ENCODE peak calls at places on chromosomes 16 and 17, in six cellular contexts. R is tibial nerve, J is Peyer's patch, D is adrenal gland, K is stomach, V is heart left ventricle. H is an unnamed sample.

GRCh38 chr16:30399435-30400186 is 4.4 kb downstream of the ZNF48 start:
- DNase-seq in R (no peak), J (no peak), D (no peak), K (no peak), V (no peak), H (no peak)

GRCh38 chr16:23679986-23680336 is 1.3 kb downstream of the PLK1 start:
- DNase-seq in R (no peak), J (no peak), D (no peak), K (no peak), V (no peak), H (no peak)

GRCh38 chr17:50564916-50565315 is 4.4 kb downstream of the CACNA1G start:
- DNase-seq in R (peak), J (no peak), D (no peak), K (no peak), V (peak), H (peak)

GRCh38 chr16:2199621-2200139 is 3.3 kb upstream of the CASKIN1 start:
- DNase-seq in R (no peak), J (no peak), D (no peak), K (no peak), V (no peak), H (no peak)

GRCh38 chr16:67202956-67203493 is 4.1 kb downstream of the ELMO3 start:
- DNase-seq in R (no peak), J (no peak), D (no peak), K (no peak), V (no peak), H (no peak)

GRCh38 chr17:32626371-32626770 is 139.6 kb downstream of the CDK5R1 start:
- DNase-seq in R (no peak), J (no peak), D (no peak), K (no peak), V (no peak), H (no peak)

GRCh38 chr16:77077523-77077922 is 113.5 kb upstream of the MON1B start:
- DNase-seq in R (no peak), J (no peak), D (no peak), K (no peak), V (no peak), H (no peak)

GRCh38 chr16:17266606-17267313 is 204.0 kb downstream of the XYLT1 start:
- DNase-seq in R (no peak), J (no peak), D (peak), K (peak), V (no peak), H (peak)

GRCh38 chr17:49776864-49777263 is 11.6 kb upstream of the KAT7 start:
- DNase-seq in R (no peak), J (no peak), D (no peak), K (no peak), V (no peak), H (no peak)

GRCh38 chr16:88618182-88618955 is 20.0 kb upstream of the IL17C start:
- DNase-seq in R (no peak), J (no peak), D (no peak), K (no peak), V (no peak), H (peak)

GRCh38 chr17:62653002-62653830 is 25.7 kb downstream of the MRC2 start:
- DNase-seq in R (no peak), J (peak), D (peak), K (peak), V (peak), H (peak)

GRCh38 chr17:51739245-51739886 is 419.1 kb downstream of the CA10 start:
- DNase-seq in R (no peak), J (no peak), D (no peak), K (no peak), V (no peak), H (no peak)

GRCh38 chr16:78647019-78647418 is 547.6 kb downstream of the WWOX start:
- DNase-seq in R (no peak), J (no peak), D (no peak), K (no peak), V (peak), H (no peak)

GRCh38 chr16:58024673-58025350 is 742 bp upstream of the MMP15 start:
- DNase-seq in R (no peak), J (peak), D (peak), K (peak), V (no peak), H (peak)

GRCh38 chr16:84486126-84486525 is 18.3 kb downstream of the MEAK7 start:
- DNase-seq in R (no peak), J (peak), D (no peak), K (peak), V (no peak), H (no peak)

GRCh38 chr16:85716016-85716679 is 27.4 kb upstream of the GINS2 start:
- DNase-seq in R (no peak), J (no peak), D (no peak), K (no peak), V (no peak), H (no peak)

GRCh38 chr17:57881143-57881542 is 31.3 kb upstream of the MRPS23 start:
- DNase-seq in R (no peak), J (no peak), D (no peak), K (no peak), V (no peak), H (no peak)
- H3K27ac ChIP-seq in R (peak), J (no peak), D (peak), K (peak), V (peak), H (peak)

DNA sequence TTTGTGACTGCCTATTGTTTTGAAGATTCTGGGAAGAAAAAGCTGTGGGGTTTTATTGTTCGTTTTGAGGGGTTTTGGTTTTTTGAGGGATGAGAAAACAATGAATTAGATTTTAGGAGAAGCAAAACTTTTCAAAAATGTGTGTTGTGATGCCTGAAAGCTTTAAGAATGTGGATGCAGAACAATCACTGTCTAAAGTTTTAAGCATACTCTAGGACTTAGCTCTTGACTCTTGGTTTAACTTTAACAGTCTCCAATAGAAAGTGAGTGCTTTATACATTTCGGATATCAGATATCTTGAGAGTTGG is 914 bp downstream of the CFAP52 start:
- DNase-seq in R (no peak), J (no peak), D (no peak), K (no peak), V (no peak), H (no peak)
- TF ChIP-seq CTCF in R (no peak), J (no peak), D (no peak), K (no peak), V (no peak), H (no peak)

GRCh38 chr17:78409191-78409621 is 30.8 kb downstream of the PGS1 start:
- DNase-seq in R (no peak), J (no peak), D (no peak), K (peak), V (no peak), H (peak)

GRCh38 chr17:78408476-78409020 is 30.1 kb downstream of the PGS1 start:
- DNase-seq in R (no peak), J (no peak), D (no peak), K (no peak), V (no peak), H (no peak)

GRCh38 chr17:78414178-78415162 is 36.0 kb downstream of the PGS1 start:
- DNase-seq in R (no peak), J (peak), D (no peak), K (no peak), V (no peak), H (no peak)

GRCh38 chr17:78412403-78412802 is 34.0 kb downstream of the PGS1 start:
- DNase-seq in R (no peak), J (no peak), D (no peak), K (no peak), V (no peak), H (no peak)

GRCh38 chr17:78411241-78411855 is 32.9 kb downstream of the PGS1 start:
- DNase-seq in R (no peak), J (no peak), D (peak), K (no peak), V (no peak), H (no peak)
- TF ChIP-seq POLR2A in R (no peak), J (peak), D (no peak), K (no peak), V (no peak), H (no peak)

GRCh38 chr17:42538482-42538881 is 2.4 kb downstream of the NAGLU start:
- DNase-seq in R (no peak), J (no peak), D (no peak), K (no peak), V (no peak), H (no peak)

GRCh38 chr17:42544874-42545283 is 7.8 kb upstream of the HSD17B1 start:
- DNase-seq in R (no peak), J (no peak), D (no peak), K (no peak), V (no peak), H (no peak)

GRCh38 chr17:42543190-42544079 is 7.4 kb downstream of the NAGLU start:
- DNase-seq in R (no peak), J (no peak), D (no peak), K (no peak), V (no peak), H (no peak)

GRCh38 chr17:42537826-42538451 is 1.9 kb downstream of the NAGLU start:
- DNase-seq in R (no peak), J (no peak), D (no peak), K (no peak), V (no peak), H (no peak)

GRCh38 chr17:42541041-42541833 is 5.2 kb downstream of the NAGLU start:
- DNase-seq in R (no peak), J (no peak), D (no peak), K (peak), V (no peak), H (no peak)
- H3K27ac ChIP-seq in R (no peak), J (peak), D (no peak), K (peak), V (no peak), H (no peak)

GRCh38 chr16:53509906-53510703 is 7.1 kb upstream of the AKTIP start:
- DNase-seq in R (peak), J (peak), D (peak), K (peak), V (peak), H (peak)
- TF ChIP-seq CTCF in R (peak), J (peak), D (peak), K (peak), V (peak), H (peak)

DNA sequence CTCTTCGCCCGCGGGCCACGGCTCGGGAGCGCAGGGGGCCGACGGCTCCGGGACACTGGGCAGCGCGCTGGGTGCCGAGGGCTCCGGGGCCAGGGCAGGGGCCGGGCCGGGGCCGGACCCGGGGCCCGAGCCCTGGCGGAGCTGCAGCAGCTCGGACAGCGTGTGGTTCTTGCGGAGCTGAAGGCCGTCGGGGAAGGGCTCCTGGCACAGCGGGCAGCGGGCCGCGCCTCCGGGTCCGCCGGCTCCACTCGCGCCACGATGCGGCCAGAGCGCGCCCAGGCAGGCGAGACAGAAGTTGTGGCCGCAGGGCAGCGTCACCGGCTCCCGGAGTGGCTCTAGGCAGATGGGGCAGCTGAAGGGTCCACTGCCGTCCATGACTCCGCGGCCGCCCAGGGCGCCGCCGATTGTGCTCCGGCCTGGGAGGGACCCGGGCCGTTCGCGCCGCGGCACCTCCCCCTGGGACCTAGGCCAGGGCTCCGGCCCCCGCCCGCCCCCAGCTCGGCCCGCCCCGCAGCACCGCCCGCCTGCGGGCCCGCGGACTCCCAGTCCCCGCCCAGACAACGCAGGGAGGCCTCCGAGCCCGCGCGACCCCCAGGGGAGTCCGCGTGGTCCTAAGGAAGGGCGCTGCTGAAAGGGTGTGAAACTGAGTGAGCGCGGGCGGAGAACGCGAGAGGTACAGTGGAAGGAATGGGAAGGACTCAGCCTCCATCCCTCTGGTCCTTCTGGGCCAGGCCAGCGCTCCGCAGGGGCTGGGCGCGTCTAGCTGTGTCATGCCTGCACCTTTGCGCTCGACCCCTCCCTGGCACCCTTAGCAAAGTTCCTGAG is at the start of gene TRIM47:
- DNase-seq in R (peak), J (peak), D (peak), K (peak), V (peak), H (peak)
- TF ChIP-seq POLR2A in R (peak), J (peak), D (peak), K (no peak), V (peak), H (peak)

GRCh38 chr16:50581830-50582229 is 33.6 kb downstream of the NKD1 start:
- DNase-seq in R (no peak), J (no peak), D (no peak), K (no peak), V (no peak), H (no peak)
- H3K27ac ChIP-seq in R (peak), J (no peak), D (no peak), K (no peak), V (no peak), H (no peak)

DNA sequence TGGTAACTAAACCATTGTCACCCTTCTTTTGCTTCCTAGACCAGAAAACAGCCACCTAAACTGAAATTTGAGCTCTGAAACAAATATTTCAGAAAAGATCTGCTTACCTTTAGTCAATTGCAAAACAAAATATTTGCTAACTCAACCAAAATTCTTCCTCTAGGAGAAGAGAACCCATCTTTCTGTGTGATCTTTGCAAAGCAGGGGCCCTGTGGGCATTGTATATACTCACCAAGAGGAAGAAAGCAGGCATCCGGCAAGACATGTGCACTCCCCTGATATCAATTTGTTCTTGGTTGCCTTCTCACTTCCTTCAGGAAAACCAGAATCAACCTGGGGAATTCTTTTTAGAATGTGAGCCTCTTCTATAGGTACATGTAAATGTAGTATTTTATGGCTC is 1.1 kb downstream of the SLFN14 start:
- DNase-seq in R (no peak), J (no peak), D (no peak), K (no peak), V (no peak), H (no peak)
- TF ChIP-seq CTCF in R (no peak), J (no peak), D (no peak), K (no peak), V (no peak), H (no peak)

GRCh38 chr17:45132569-45133463 is 501 bp upstream of the PLCD3 start:
- DNase-seq in R (peak), J (peak), D (peak), K (peak), V (peak), H (peak)
- TF ChIP-seq POLR2A in R (no peak), J (peak), D (peak), K (no peak), V (peak), H (peak)

H was measured in body of pancreas.